ENCODE peak calls at places on chromosomes 7 and 10, in eight cellular contexts. Z is aorta, B is lower lobe of right lung, O is transverse colon, R is spleen, I is AG04450, H is right atrium auricular region, V is heart left ventricle. X is an unnamed sample. For H3K27me3, the result is how much of the 10 kb centered on the place peaks cover.

GRCh38 chr7:105187302-105188169 is 173.5 kb downstream of the KMT2E start:
- DNase-seq in Z (no peak), B (no peak), O (no peak), R (no peak), I (no peak), H (no peak), V (no peak), X (no peak)

GRCh38 chr7:129401228-129401967 is 32.8 kb upstream of the STRIP2 start:
- DNase-seq in Z (no peak), B (no peak), O (no peak), R (no peak), I (no peak), H (no peak), V (no peak), X (no peak)

GRCh38 chr10:58508316-58508715 is 4.4 kb upstream of the BICC1 start:
- DNase-seq in Z (no peak), B (no peak), O (no peak), R (no peak), I (peak), H (no peak), V (no peak), X (no peak)

GRCh38 chr10:4046722-4047354 is 261.8 kb upstream of the KLF6 start:
- DNase-seq in Z (no peak), B (no peak), O (no peak), R (no peak), I (no peak), H (no peak), V (no peak), X (no peak)

GRCh38 chr10:29081971-29082699 is 206.7 kb upstream of the LYZL1 start:
- DNase-seq in Z (no peak), B (no peak), O (no peak), R (no peak), I (no peak), H (no peak), V (peak), X (no peak)

GRCh38 chr10:124150189-124150806 is 56.9 kb upstream of the CHST15 start:
- DNase-seq in Z (no peak), B (no peak), O (no peak), R (peak), I (no peak), H (no peak), V (no peak), X (no peak)

GRCh38 chr7:153941061-153941460 is 111.1 kb upstream of the DPP6 start:
- DNase-seq in Z (no peak), B (no peak), O (no peak), R (no peak), I (no peak), H (no peak), V (no peak), X (no peak)

GRCh38 chr7:66910789-66911188 is 10.2 kb upstream of the TMEM248 start:
- DNase-seq in Z (no peak), B (no peak), O (no peak), R (no peak), I (no peak), H (no peak), V (no peak), X (no peak)

GRCh38 chr7:17144313-17144712 is 154.1 kb upstream of the AHR start:
- DNase-seq in Z (no peak), B (no peak), O (no peak), R (no peak), I (no peak), H (no peak), V (no peak), X (peak)

GRCh38 chr10:89301231-89301630 is 615 bp upstream of the IFIT2 start:
- DNase-seq in Z (no peak), B (no peak), O (peak), R (no peak), I (no peak), H (no peak), V (peak), X (peak)

GRCh38 chr10:132539894-132540293 is 2.3 kb downstream of the INPP5A start:
- DNase-seq in Z (no peak), B (no peak), O (no peak), R (no peak), I (no peak), H (no peak), V (peak), X (no peak)

GRCh38 chr10:129604333-129605032 is 137.4 kb downstream of the MGMT start:
- DNase-seq in Z (no peak), B (no peak), O (no peak), R (no peak), I (no peak), H (no peak), V (no peak), X (no peak)

GRCh38 chr7:57414852-57415251 is 35.1 kb upstream of the ZNF716 start:
- DNase-seq in Z (no peak), B (no peak), O (no peak), R (peak), I (no peak), H (no peak), V (no peak), X (no peak)

GRCh38 chr10:130207205-130207604 is 71.0 kb downstream of the GLRX3 start:
- DNase-seq in Z (no peak), B (no peak), O (no peak), R (no peak), I (no peak), H (no peak), V (peak), X (no peak)

GRCh38 chr7:32092346-32092745 is 22.1 kb upstream of the PDE1C start:
- DNase-seq in Z (no peak), B (no peak), O (no peak), R (no peak), I (no peak), H (no peak), V (no peak), X (no peak)
- H3K4me3 ChIP-seq in Z (no peak), B (no peak), O (no peak), R (no peak), I (no peak), H (no peak), V (no peak), X (no peak)

GRCh38 chr10:19245889-19246841 is 197.6 kb downstream of the MALRD1 start:
- DNase-seq in Z (no peak), B (no peak), O (no peak), R (no peak), I (no peak), H (no peak), V (no peak), X (no peak)
- H3K27me3 ChIP-seq in Z (under half), B (under half), O (under half), R (under half), I (under half), H (under half), V (under half), X (under half)

DNA sequence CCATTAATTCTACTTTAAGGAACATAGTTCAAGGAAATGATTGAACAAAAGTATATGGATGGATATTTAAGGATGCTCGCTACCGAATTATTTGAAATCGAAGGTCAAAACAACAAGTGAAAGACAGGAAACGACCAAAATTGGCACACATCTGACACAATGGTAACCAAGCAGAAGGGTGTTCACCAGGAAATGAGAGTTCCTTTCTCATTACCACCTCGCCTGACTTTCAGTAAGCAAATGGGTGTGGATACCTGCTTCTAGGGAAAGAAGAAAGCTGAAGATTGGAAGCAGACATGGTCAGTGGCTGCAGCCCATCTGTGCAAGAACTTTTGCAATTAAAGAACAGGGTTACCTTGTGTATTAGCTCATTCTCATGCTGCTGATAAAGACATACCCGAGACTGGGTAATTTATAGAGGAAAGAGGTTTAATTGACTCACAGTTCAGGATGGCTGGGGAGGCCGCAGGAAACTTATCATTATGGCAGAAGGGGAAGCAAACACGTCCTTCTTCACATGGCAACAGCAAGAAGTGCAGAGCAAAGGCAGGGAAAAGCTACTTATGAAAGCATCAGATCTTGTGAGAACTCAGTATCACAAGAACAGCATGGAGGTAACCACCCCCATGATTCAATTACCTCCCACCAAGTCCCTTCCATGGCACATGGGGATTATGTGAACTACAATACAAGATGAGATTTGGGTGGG is 6.2 kb upstream of the TMEM273 start:
- DNase-seq in Z (no peak), B (no peak), O (no peak), R (no peak), I (no peak), H (no peak), V (no peak), X (no peak)
- H3K27ac ChIP-seq in Z (no peak), B (peak), O (no peak), R (peak), I (no peak), H (no peak), V (peak), X (no peak)

DNA sequence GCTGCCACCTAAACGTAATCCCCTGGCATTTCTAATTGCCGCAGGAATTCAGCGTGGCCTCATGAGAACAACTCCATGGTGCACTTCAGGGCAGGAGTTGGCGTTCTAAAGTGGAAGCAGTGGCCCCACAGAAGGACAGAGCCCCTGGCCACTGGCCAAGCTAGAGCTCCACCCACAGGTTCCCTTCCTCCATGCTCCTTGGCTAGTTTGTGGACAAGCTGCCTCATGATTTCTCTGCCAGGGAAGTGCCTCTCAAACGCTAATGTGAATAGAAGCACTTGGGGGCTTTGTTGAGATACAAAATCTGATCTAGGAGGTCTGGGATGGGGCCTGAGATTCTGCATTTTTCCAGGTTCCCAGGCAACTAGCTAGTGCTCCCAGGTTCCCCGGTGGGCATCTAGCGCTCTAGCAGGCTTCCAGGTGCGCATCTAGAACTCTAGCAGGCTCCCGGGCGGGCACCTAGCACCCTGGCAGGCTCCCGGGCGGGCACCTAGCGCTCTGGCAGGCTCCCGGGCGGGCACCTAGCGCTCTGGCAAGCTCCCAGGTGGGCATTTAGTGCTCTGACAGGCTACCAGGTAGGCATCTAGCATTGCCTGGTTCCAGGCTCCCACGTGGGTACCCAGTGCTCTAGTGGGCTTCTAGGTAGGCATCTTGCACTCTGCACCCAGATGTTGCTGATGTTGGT is 414.9 kb downstream of the PLXNA4 start:
- DNase-seq in Z (peak), B (peak), O (no peak), R (no peak), I (no peak), H (no peak), V (peak), X (peak)
- H3K4me3 ChIP-seq in Z (no peak), B (no peak), O (no peak), R (no peak), I (no peak), H (no peak), V (no peak), X (no peak)

GRCh38 chr7:41702635-41703371 is at the start of gene INHBA:
- DNase-seq in Z (no peak), B (no peak), O (no peak), R (no peak), I (peak), H (peak), V (no peak), X (no peak)

GRCh38 chr7:41699532-41699931 is 3.4 kb downstream of the INHBA start:
- DNase-seq in Z (no peak), B (peak), O (no peak), R (no peak), I (no peak), H (no peak), V (peak), X (no peak)

GRCh38 chr7:41700044-41700471 is 2.8 kb downstream of the INHBA start:
- DNase-seq in Z (no peak), B (no peak), O (no peak), R (no peak), I (no peak), H (no peak), V (no peak), X (no peak)

GRCh38 chr7:41701542-41701941 is 1.3 kb downstream of the INHBA start:
- DNase-seq in Z (no peak), B (no peak), O (no peak), R (no peak), I (no peak), H (no peak), V (no peak), X (no peak)

DNA sequence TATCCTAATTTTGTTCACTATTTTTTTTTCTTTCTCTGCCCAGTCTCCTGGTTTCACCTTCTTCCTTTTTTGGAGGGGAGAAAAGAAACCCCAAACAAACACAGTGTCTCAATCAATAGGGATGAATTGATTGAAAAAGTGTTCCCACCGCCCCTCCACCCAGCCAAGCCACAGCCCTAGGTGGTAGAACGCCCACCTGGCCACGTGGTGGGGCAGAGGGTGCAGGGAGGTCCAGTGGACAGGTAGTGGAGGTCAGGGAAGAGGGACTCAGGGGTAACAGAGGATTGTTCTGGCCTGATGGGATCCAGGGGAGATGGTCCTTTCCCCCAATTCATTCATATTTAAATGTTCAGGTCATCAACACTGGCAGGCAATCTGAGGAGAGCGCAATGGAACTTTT is 1.8 kb downstream of the INHBA start:
- DNase-seq in Z (no peak), B (no peak), O (no peak), R (no peak), I (no peak), H (no peak), V (no peak), X (no peak)
- H3K27me3 ChIP-seq in Z (under half), B (under half), O (under half), R (under half), I (under half), H (under half), V (under half), X (under half)

GRCh38 chr10:32059472-32059871 is 3.2 kb upstream of the KIF5B start:
- DNase-seq in Z (no peak), B (no peak), O (no peak), R (no peak), I (no peak), H (no peak), V (no peak), X (peak)
- H3K27ac ChIP-seq in Z (no peak), B (no peak), O (no peak), R (no peak), I (no peak), H (no peak), V (no peak), X (no peak)

DNA sequence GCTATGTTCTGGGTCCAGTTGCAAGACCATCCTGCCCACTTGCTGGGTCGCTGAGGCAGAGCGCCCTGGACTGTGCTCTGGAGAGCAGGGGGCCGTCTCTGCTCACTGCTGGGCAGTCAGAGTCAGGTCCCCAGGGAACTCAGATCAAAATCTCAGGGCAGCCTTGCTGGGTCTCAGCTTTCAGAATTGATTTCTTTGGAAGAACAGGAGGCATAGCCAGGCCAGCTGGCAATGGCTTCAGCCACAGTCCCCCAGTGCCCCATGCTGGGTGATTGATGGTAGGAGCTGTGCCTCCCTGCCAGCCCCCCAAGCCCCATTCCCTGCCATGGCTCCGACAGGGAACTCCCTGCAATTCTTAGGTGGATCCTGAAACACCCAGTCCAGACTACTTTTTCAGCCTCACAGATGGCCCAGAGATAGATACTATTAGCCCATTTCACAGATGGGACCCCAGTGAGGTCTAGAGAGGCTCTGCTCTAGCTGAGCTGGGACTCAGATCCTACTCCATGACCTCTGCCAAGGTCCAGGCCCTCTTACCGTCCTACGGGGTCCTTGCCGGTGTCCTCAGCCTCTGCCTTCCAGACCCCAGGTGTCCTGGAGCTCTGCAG is 470 bp downstream of the MMRN2 start:
- DNase-seq in Z (peak), B (peak), O (no peak), R (no peak), I (no peak), H (no peak), V (peak), X (no peak)
- H3K4me3 ChIP-seq in Z (no peak), B (peak), O (no peak), R (peak), I (no peak), H (peak), V (peak), X (no peak)

DNA sequence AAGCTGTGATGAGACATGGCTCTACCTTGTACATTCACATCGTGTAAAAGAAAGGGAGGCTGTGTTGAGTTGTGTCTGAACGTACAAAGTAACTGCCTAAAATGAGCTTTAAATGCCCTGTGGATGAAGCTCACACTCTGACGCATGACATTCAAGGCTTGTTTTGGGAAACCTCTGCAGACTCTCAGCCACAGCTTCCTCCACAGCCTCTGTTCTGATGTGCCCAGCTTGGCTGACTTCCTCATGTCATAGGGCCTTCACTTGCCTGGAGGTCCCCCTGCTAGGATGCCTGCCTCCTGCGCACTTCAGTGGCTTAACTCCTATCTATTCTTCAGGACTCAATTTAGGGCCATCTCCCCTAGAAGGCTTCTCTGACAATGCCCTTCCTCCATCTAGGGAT is 230.0 kb upstream of the HABP2 start:
- DNase-seq in Z (no peak), B (peak), O (peak), R (no peak), I (no peak), H (no peak), V (peak), X (no peak)
- H3K27me3 ChIP-seq in Z (under half), B (under half), O (under half), R (under half), I (under half), H (under half), V (under half), X (under half)

GRCh38 chr10:103111918-103112877 is 80.9 kb downstream of the NT5C2 start:
- DNase-seq in Z (no peak), B (no peak), O (no peak), R (no peak), I (no peak), H (no peak), V (no peak), X (no peak)
- H3K27ac ChIP-seq in Z (peak), B (no peak), O (peak), R (no peak), I (no peak), H (peak), V (peak), X (no peak)

DNA sequence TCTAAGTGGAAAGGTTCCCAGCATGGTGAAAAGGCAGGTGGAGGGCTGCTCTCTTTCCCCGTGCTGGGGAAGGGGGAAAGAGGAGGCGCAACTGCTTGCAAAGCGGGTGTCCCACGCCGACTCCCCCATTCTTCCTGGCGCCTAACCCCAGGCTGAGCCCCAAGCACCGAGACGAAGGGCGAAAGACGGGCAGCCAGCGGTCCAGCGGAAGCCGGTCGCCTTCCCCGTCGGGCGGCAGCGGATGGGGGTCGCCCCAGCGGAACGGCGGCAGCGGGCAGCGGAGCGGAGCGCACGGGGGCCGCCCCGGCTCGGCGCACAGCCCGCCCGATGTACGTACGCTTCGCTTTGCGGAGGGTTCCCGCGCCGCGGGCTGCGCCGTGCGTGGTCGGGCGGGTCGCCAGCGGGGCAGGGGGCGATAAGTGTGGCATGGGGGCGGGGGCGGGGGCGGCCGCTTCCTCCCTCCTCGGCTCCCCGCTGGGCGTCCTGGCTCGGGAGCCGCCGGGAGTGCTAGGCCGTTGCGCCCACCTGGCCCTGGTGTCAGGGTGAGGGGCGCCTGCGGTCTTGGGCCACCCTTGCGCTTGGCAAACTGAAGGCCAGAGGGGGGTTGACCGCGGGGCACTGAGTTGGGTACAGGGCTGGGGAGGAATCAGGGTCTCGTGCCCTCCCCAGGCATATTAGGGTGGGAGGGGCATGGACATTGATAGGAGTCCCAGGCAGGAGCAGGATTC is 35.2 kb upstream of the HSPB1 start:
- DNase-seq in Z (peak), B (no peak), O (no peak), R (no peak), I (no peak), H (no peak), V (no peak), X (no peak)
- H3K4me3 ChIP-seq in Z (peak), B (peak), O (no peak), R (peak), I (peak), H (no peak), V (peak), X (no peak)

X was measured in small intestine.